ENCODE peak calls at places on chromosomes 6 and 20, in nine cellular contexts. E, K, C, L, Y, X, M, N and B are unnamed samples.

GRCh38 chr20:47256665-47257236 is 99.7 kb downstream of the ZMYND8 start:
- DNase-seq in X (no peak), N (no peak), C (no peak), E (no peak), L (no peak), K (no peak), Y (no peak), M (no peak), B (no peak)

GRCh38 chr6:50657513-50657912 is 55.8 kb upstream of the TFAP2D start:
- DNase-seq in L (no peak), Y (no peak), X (no peak), K (no peak), C (no peak), E (no peak), N (no peak), M (no peak), B (no peak)

GRCh38 chr6:143700684-143701342 is 23.0 kb downstream of the PHACTR2 start:
- DNase-seq in Y (no peak), C (no peak), E (peak; percentile 31), M (no peak), X (no peak), L (no peak), K (no peak), N (peak; percentile 56), B (no peak)

GRCh38 chr20:52104546-52105044 is 87.0 kb downstream of the ZFP64 start:
- DNase-seq in Y (no peak), C (no peak), K (no peak), N (no peak), E (no peak), X (no peak), M (no peak), L (no peak), B (no peak)

GRCh38 chr6:35496851-35497570 is at the start of gene TEAD3:
- DNase-seq in E (peak; percentile 78), N (peak; percentile 59), K (no peak), C (peak; percentile 54), Y (peak; percentile 69), M (peak; percentile 69), L (peak; percentile 72), X (no peak), B (peak; percentile 90)

GRCh38 chr6:111548368-111548767 is 57.3 kb downstream of the TRAF3IP2 start:
- DNase-seq in K (no peak), Y (no peak), C (no peak), M (no peak), N (no peak), E (no peak), X (no peak), L (no peak), B (no peak)

GRCh38 chr20:22799687-22800086 is 215.3 kb upstream of the FOXA2 start:
- DNase-seq in C (no peak), Y (no peak), N (no peak), M (no peak), X (no peak), E (no peak), L (no peak), K (no peak), B (no peak)

GRCh38 chr6:46626228-46626909 is 26.2 kb downstream of the CYP39A1 start:
- DNase-seq in X (no peak), M (no peak), K (no peak), Y (no peak), N (peak; percentile 23), C (peak; percentile 40), E (no peak), L (no peak), B (no peak)

GRCh38 chr6:10847684-10848083 is 9.3 kb upstream of the MAK start:
- DNase-seq in L (no peak), Y (no peak), X (no peak), E (no peak), C (no peak), M (no peak), N (no peak), K (no peak), B (no peak)
- TF ChIP-seq CTCF in L (no peak), Y (no peak), X (no peak), E (no peak), C (no peak), M (peak; percentile 59), N (no peak), K (no peak), B (no peak)

GRCh38 chr6:148747493-148748160 is 797 bp downstream of the UST start:
- DNase-seq in C (peak; percentile 58), X (peak; percentile 46), N (peak; percentile 16), L (peak; percentile 53), Y (peak; percentile 52), K (peak; percentile 44), E (peak; percentile 49), M (peak; percentile 47), B (no peak)
- TF ChIP-seq CTCF in C (no peak), X (no peak), N (no peak), L (no peak), Y (no peak), K (no peak), E (no peak), M (peak; percentile 22), B (no peak)

DNA sequence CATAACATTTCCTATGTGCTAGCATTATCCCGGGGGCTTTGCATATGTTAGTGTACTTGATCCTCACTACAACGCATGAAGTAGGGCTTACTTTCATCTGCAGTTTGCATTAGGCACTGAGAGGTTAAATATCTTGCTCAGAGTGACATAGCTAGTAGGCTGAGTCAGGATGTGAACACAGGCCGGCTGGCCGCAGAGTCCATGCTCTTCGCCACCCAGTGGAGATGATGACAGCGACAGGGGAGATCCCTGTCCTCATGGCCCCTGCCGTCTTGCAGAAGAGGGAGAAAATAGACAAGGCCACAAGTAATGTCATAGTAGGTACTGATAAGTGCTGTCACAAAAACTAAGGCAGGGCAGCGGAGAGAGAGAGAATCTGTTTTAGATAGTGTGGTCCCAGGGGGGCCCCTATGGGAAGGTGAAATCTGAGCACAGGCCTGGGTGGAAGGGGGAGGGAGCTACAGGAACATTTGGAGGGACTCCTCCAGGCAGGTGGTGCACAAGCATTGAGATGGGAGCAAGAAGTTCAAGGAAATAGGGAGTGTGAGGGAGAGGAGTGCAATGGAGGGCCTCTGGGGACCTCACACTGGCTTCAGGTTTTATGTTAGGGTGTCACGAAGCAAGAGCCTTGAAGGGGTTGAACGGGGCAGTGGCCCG is 46.8 kb downstream of the LYRM4 start:
- DNase-seq in X (no peak), M (no peak), L (no peak), E (no peak), K (peak; percentile 71), C (no peak), N (peak; percentile 29), Y (no peak), B (no peak)
- TF ChIP-seq CTCF in X (no peak), M (no peak), L (no peak), E (no peak), K (no peak), C (no peak), N (no peak), Y (no peak), B (no peak)

GRCh38 chr20:7375905-7376304 is 564.4 kb downstream of the HAO1 start:
- DNase-seq in E (no peak), Y (no peak), L (no peak), C (no peak), X (no peak), N (no peak), M (no peak), K (no peak), B (no peak)
- TF ChIP-seq CTCF in E (no peak), Y (peak; percentile 28), L (no peak), C (no peak), X (peak; percentile 13), N (no peak), M (peak; percentile 81), K (peak; percentile 11), B (peak; percentile 38)

GRCh38 chr6:11826779-11827178 is 48.2 kb upstream of the ADTRP start:
- DNase-seq in Y (no peak), M (no peak), K (no peak), L (no peak), X (no peak), N (no peak), C (no peak), E (no peak), B (no peak)

GRCh38 chr6:11828185-11828897 is 49.7 kb upstream of the ADTRP start:
- DNase-seq in M (no peak), Y (no peak), N (no peak), X (no peak), K (no peak), E (no peak), L (no peak), C (no peak), B (no peak)

GRCh38 chr6:11819486-11819885 is 40.9 kb upstream of the ADTRP start:
- DNase-seq in M (no peak), C (no peak), E (no peak), Y (no peak), K (no peak), N (no peak), X (no peak), L (no peak), B (no peak)

GRCh38 chr6:11824986-11825385 is 46.4 kb upstream of the ADTRP start:
- DNase-seq in E (no peak), K (no peak), M (no peak), Y (no peak), C (no peak), L (no peak), N (no peak), X (no peak), B (no peak)

GRCh38 chr6:11822346-11822745 is 43.7 kb upstream of the ADTRP start:
- DNase-seq in M (no peak), K (no peak), X (no peak), Y (no peak), N (no peak), L (no peak), E (no peak), C (no peak), B (no peak)
- TF ChIP-seq CTCF in M (no peak), K (no peak), X (no peak), Y (no peak), N (no peak), L (no peak), E (no peak), C (no peak), B (peak; percentile 30)

GRCh38 chr6:28537065-28537464 is 11.4 kb downstream of the GPX5 start:
- DNase-seq in N (no peak), L (no peak), X (no peak), M (peak; percentile 47), K (no peak), E (no peak), Y (no peak), C (no peak), B (no peak)

GRCh38 chr6:28534880-28535279 is 9.2 kb downstream of the GPX5 start:
- DNase-seq in Y (no peak), K (no peak), N (no peak), E (no peak), X (no peak), L (no peak), C (no peak), M (no peak), B (no peak)

GRCh38 chr6:28530777-28531176 is 5.1 kb downstream of the GPX5 start:
- DNase-seq in C (no peak), X (no peak), Y (no peak), M (no peak), K (no peak), L (no peak), N (no peak), E (no peak), B (no peak)

GRCh38 chr6:28531479-28532128 is 5.9 kb downstream of the GPX5 start:
- DNase-seq in X (no peak), Y (no peak), M (no peak), C (no peak), N (no peak), E (no peak), K (no peak), L (no peak), B (no peak)
- TF ChIP-seq CTCF in X (no peak), Y (no peak), M (no peak), C (no peak), N (no peak), E (no peak), K (no peak), L (no peak), B (no peak)